ENCODE peak calls at places on chromosomes 12 and 14, in five cellular contexts. One of them, this sample, is unnamed.

GRCh38 chr12:112096667-112097066 is 11.9 kb downstream of the NAA25 start:
- DNase-seq in fibroblast of pulmonary artery: peak; percentile 35
- DNase-seq in RWPE1: peak; percentile 81
- DNase-seq in cardiac muscle cell: no peak
- DNase-seq in ovary: no peak
- DNase-seq in this sample: no peak

GRCh38 chr12:14934511-14934910 is 3.8 kb downstream of the ERP27 start:
- DNase-seq in fibroblast of pulmonary artery: no peak
- DNase-seq in cardiac muscle cell: no peak
- DNase-seq in RWPE1: no peak
- DNase-seq in ovary: no peak
- DNase-seq in this sample: no peak

GRCh38 chr12:47316609-47317049 is 236.9 kb upstream of the AMIGO2 start:
- DNase-seq in fibroblast of pulmonary artery: peak; percentile 64
- DNase-seq in cardiac muscle cell: no peak
- DNase-seq in RWPE1: no peak
- DNase-seq in ovary: no peak
- DNase-seq in this sample: no peak

GRCh38 chr14:67683821-67684220 is 9.4 kb upstream of the VTI1B start:
- DNase-seq in RWPE1: no peak
- DNase-seq in fibroblast of pulmonary artery: no peak
- DNase-seq in cardiac muscle cell: no peak
- DNase-seq in ovary: no peak
- DNase-seq in this sample: no peak

GRCh38 chr12:48002179-48002601 is 2.1 kb downstream of the COL2A1 start:
- DNase-seq in ovary: no peak
- DNase-seq in fibroblast of pulmonary artery: no peak
- DNase-seq in cardiac muscle cell: peak; percentile 28
- DNase-seq in RWPE1: peak; percentile 12
- DNase-seq in this sample: peak; percentile 53

GRCh38 chr14:92004062-92004461 is 35.8 kb downstream of the TRIP11 start:
- DNase-seq in ovary: no peak
- DNase-seq in cardiac muscle cell: no peak
- DNase-seq in RWPE1: no peak
- DNase-seq in fibroblast of pulmonary artery: no peak
- DNase-seq in this sample: no peak

GRCh38 chr12:113788020-113788856 is 177.9 kb downstream of the RBM19 start:
- DNase-seq in fibroblast of pulmonary artery: peak; percentile 33
- DNase-seq in cardiac muscle cell: no peak
- DNase-seq in RWPE1: no peak
- DNase-seq in ovary: no peak
- DNase-seq in this sample: no peak

GRCh38 chr12:52614381-52615207 is 3.8 kb downstream of the KRT73 start:
- DNase-seq in fibroblast of pulmonary artery: no peak
- DNase-seq in cardiac muscle cell: no peak
- DNase-seq in ovary: no peak
- DNase-seq in RWPE1: no peak
- DNase-seq in this sample: no peak

GRCh38 chr14:64733321-64733720 is 29.1 kb downstream of the PLEKHG3 start:
- DNase-seq in fibroblast of pulmonary artery: no peak
- DNase-seq in ovary: no peak
- DNase-seq in RWPE1: no peak
- DNase-seq in cardiac muscle cell: no peak
- DNase-seq in this sample: no peak

GRCh38 chr14:59374048-59374447 is 91.1 kb downstream of the GPR135 start:
- DNase-seq in cardiac muscle cell: no peak
- DNase-seq in ovary: no peak
- DNase-seq in fibroblast of pulmonary artery: no peak
- DNase-seq in RWPE1: no peak
- DNase-seq in this sample: no peak

GRCh38 chr12:89935850-89936249 is 227.2 kb upstream of the ATP2B1 start:
- DNase-seq in cardiac muscle cell: no peak
- DNase-seq in RWPE1: no peak
- DNase-seq in ovary: no peak
- DNase-seq in fibroblast of pulmonary artery: no peak
- DNase-seq in this sample: no peak

GRCh38 chr12:83886479-83886878 is 1026.1 kb downstream of the SLC6A15 start:
- DNase-seq in cardiac muscle cell: no peak
- DNase-seq in ovary: no peak
- DNase-seq in RWPE1: no peak
- DNase-seq in fibroblast of pulmonary artery: no peak
- DNase-seq in this sample: no peak

GRCh38 chr14:54709444-54709843 is 142.5 kb downstream of the SAMD4A start:
- DNase-seq in RWPE1: no peak
- DNase-seq in fibroblast of pulmonary artery: no peak
- DNase-seq in cardiac muscle cell: no peak
- DNase-seq in ovary: no peak
- DNase-seq in this sample: no peak

GRCh38 chr14:39028620-39029019 is 74.4 kb downstream of the SEC23A start:
- DNase-seq in RWPE1: no peak
- DNase-seq in fibroblast of pulmonary artery: no peak
- DNase-seq in ovary: no peak
- DNase-seq in cardiac muscle cell: no peak
- DNase-seq in this sample: no peak

GRCh38 chr12:31989987-31990386 is 30.8 kb downstream of the RESF1 start:
- DNase-seq in fibroblast of pulmonary artery: no peak
- DNase-seq in RWPE1: peak; percentile 90
- DNase-seq in cardiac muscle cell: no peak
- DNase-seq in ovary: no peak
- DNase-seq in this sample: no peak

GRCh38 chr12:106179086-106179485 is 40.3 kb upstream of the NUAK1 start:
- DNase-seq in fibroblast of pulmonary artery: no peak
- DNase-seq in cardiac muscle cell: no peak
- DNase-seq in RWPE1: no peak
- DNase-seq in ovary: peak; percentile 58
- DNase-seq in this sample: no peak

GRCh38 chr12:49288412-49288853 is 6.5 kb upstream of the PRPH start:
- DNase-seq in ovary: no peak
- DNase-seq in cardiac muscle cell: peak; percentile 62
- DNase-seq in fibroblast of pulmonary artery: peak; percentile 68
- DNase-seq in RWPE1: peak; percentile 68
- DNase-seq in this sample: peak; percentile 76

GRCh38 chr14:60356921-60357550 is 108.0 kb downstream of the PPM1A start:
- DNase-seq in fibroblast of pulmonary artery: no peak
- DNase-seq in ovary: no peak
- DNase-seq in cardiac muscle cell: peak; percentile 56
- DNase-seq in RWPE1: no peak
- DNase-seq in this sample: peak; percentile 55

GRCh38 chr14:20179880-20180279 is 10.8 kb upstream of the OR11G2 start:
- DNase-seq in RWPE1: no peak
- DNase-seq in fibroblast of pulmonary artery: no peak
- DNase-seq in ovary: no peak
- DNase-seq in cardiac muscle cell: no peak
- DNase-seq in this sample: no peak

GRCh38 chr12:89234324-89235114 is 117.8 kb downstream of the DUSP6 start:
- DNase-seq in RWPE1: no peak
- DNase-seq in cardiac muscle cell: no peak
- DNase-seq in ovary: no peak
- DNase-seq in fibroblast of pulmonary artery: peak; percentile 44
- DNase-seq in this sample: no peak

GRCh38 chr14:68749487-68750475 is 43.1 kb downstream of the ZFP36L1 start:
- DNase-seq in fibroblast of pulmonary artery: peak; percentile 38
- DNase-seq in cardiac muscle cell: peak; percentile 81
- DNase-seq in ovary: no peak
- DNase-seq in RWPE1: no peak
- DNase-seq in this sample: no peak

GRCh38 chr14:103056322-103057027 is 874 bp downstream of the CDC42BPB start:
- DNase-seq in ovary: peak; percentile 66
- DNase-seq in RWPE1: no peak
- DNase-seq in cardiac muscle cell: peak; percentile 70
- DNase-seq in fibroblast of pulmonary artery: peak; percentile 73
- DNase-seq in this sample: peak; percentile 90

GRCh38 chr12:116495260-116495659 is 63.9 kb upstream of the MAP1LC3B2 start:
- DNase-seq in cardiac muscle cell: no peak
- DNase-seq in ovary: no peak
- DNase-seq in fibroblast of pulmonary artery: no peak
- DNase-seq in RWPE1: no peak
- DNase-seq in this sample: no peak

GRCh38 chr12:114895822-114896221 is 211.8 kb upstream of the TBX3 start:
- DNase-seq in RWPE1: no peak
- DNase-seq in ovary: no peak
- DNase-seq in fibroblast of pulmonary artery: peak; percentile 25
- DNase-seq in cardiac muscle cell: no peak
- DNase-seq in this sample: no peak

GRCh38 chr12:121579190-121579791 is 1.5 kb downstream of the KDM2B start:
- DNase-seq in cardiac muscle cell: peak; percentile 55
- DNase-seq in RWPE1: no peak
- DNase-seq in ovary: peak; percentile 34
- DNase-seq in fibroblast of pulmonary artery: peak; percentile 11
- DNase-seq in this sample: peak; percentile 76

GRCh38 chr12:130517588-130517987 is 179.9 kb downstream of the PIWIL1 start:
- DNase-seq in ovary: no peak
- DNase-seq in cardiac muscle cell: no peak
- DNase-seq in fibroblast of pulmonary artery: no peak
- DNase-seq in RWPE1: no peak
- DNase-seq in this sample: no peak

GRCh38 chr14:92143962-92144361 is 22.2 kb downstream of the CPSF2 start:
- DNase-seq in cardiac muscle cell: no peak
- DNase-seq in RWPE1: no peak
- DNase-seq in ovary: no peak
- DNase-seq in fibroblast of pulmonary artery: no peak
- DNase-seq in this sample: no peak

GRCh38 chr12:10288989-10289388 is 18.7 kb upstream of the KLRD1 start:
- DNase-seq in cardiac muscle cell: no peak
- DNase-seq in fibroblast of pulmonary artery: no peak
- DNase-seq in RWPE1: no peak
- DNase-seq in ovary: no peak
- DNase-seq in this sample: no peak

GRCh38 chr12:93042684-93043083 is 113.6 kb upstream of the EEA1 start:
- DNase-seq in cardiac muscle cell: no peak
- DNase-seq in RWPE1: no peak
- DNase-seq in fibroblast of pulmonary artery: no peak
- DNase-seq in ovary: no peak
- DNase-seq in this sample: no peak

GRCh38 chr12:113088971-113089756 is 32.6 kb downstream of the DTX1 start:
- DNase-seq in RWPE1: no peak
- DNase-seq in cardiac muscle cell: no peak
- DNase-seq in ovary: no peak
- DNase-seq in fibroblast of pulmonary artery: no peak
- DNase-seq in this sample: no peak

GRCh38 chr14:50139192-50139591 is 22.8 kb upstream of the VCPKMT start:
- DNase-seq in RWPE1: no peak
- DNase-seq in fibroblast of pulmonary artery: peak; percentile 6
- DNase-seq in cardiac muscle cell: no peak
- DNase-seq in ovary: no peak
- DNase-seq in this sample: no peak